ENCODE peak calls at places on chromosomes 1 and 21, in eight cellular contexts. One of them, this sample, is unnamed.
A peak's percentile ranks its signal among the peaks of the same experiment; 100 is the strongest.

GRCh38 chr1:54138994-54139393 is 13.8 kb downstream of the CDCP2 start:
- DNase-seq in adrenal gland: no peak
- DNase-seq in upper lobe of right lung: no peak
- DNase-seq in psoas muscle: no peak
- DNase-seq in Peyer's patch: no peak
- DNase-seq in T-helper 17 cell: no peak
- DNase-seq in cardiac muscle cell: no peak
- DNase-seq in IMR-90: no peak
- DNase-seq in this sample: no peak

GRCh38 chr1:227323956-227324267 is 5.6 kb upstream of the CDC42BPA start:
- DNase-seq in Peyer's patch: no peak
- DNase-seq in psoas muscle: no peak
- DNase-seq in IMR-90: no peak
- DNase-seq in upper lobe of right lung: no peak
- DNase-seq in T-helper 17 cell: no peak
- DNase-seq in adrenal gland: no peak
- DNase-seq in cardiac muscle cell: no peak
- DNase-seq in this sample: no peak

GRCh38 chr1:177170756-177171535 is at the start of gene BRINP2:
- DNase-seq in cardiac muscle cell: peak; percentile 30
- DNase-seq in upper lobe of right lung: peak; percentile 70
- DNase-seq in Peyer's patch: no peak
- DNase-seq in IMR-90: peak; percentile 29
- DNase-seq in T-helper 17 cell: no peak
- DNase-seq in psoas muscle: peak; percentile 38
- DNase-seq in adrenal gland: peak; percentile 77
- DNase-seq in this sample: no peak

GRCh38 chr21:42973991-42974831 is at the start of gene PKNOX1:
- DNase-seq in upper lobe of right lung: peak; percentile 100
- DNase-seq in T-helper 17 cell: peak; percentile 100
- DNase-seq in psoas muscle: peak; percentile 99
- DNase-seq in cardiac muscle cell: peak; percentile 100
- DNase-seq in IMR-90: peak; percentile 98
- DNase-seq in adrenal gland: peak; percentile 99
- DNase-seq in Peyer's patch: peak; percentile 99
- DNase-seq in this sample: peak; percentile 99

GRCh38 chr21:28882345-28882744 is 110.3 kb downstream of the LTN1 start:
- DNase-seq in psoas muscle: no peak
- DNase-seq in IMR-90: no peak
- DNase-seq in upper lobe of right lung: no peak
- DNase-seq in adrenal gland: no peak
- DNase-seq in T-helper 17 cell: no peak
- DNase-seq in cardiac muscle cell: no peak
- DNase-seq in Peyer's patch: no peak
- DNase-seq in this sample: no peak

GRCh38 chr1:209354111-209354839 is 229.2 kb upstream of the CAMK1G start:
- DNase-seq in Peyer's patch: peak; percentile 56
- DNase-seq in adrenal gland: peak; percentile 88
- DNase-seq in IMR-90: peak; percentile 92
- DNase-seq in psoas muscle: peak; percentile 50
- DNase-seq in cardiac muscle cell: peak; percentile 95
- DNase-seq in T-helper 17 cell: no peak
- DNase-seq in upper lobe of right lung: peak; percentile 71
- DNase-seq in this sample: peak; percentile 23

GRCh38 chr1:25714532-25714931 is 85.5 kb upstream of the SELENON start:
- DNase-seq in IMR-90: no peak
- DNase-seq in psoas muscle: no peak
- DNase-seq in T-helper 17 cell: no peak
- DNase-seq in adrenal gland: no peak
- DNase-seq in upper lobe of right lung: no peak
- DNase-seq in cardiac muscle cell: no peak
- DNase-seq in Peyer's patch: no peak
- DNase-seq in this sample: no peak

GRCh38 chr1:151371744-151372410 is 628 bp downstream of the SELENBP1 start:
- DNase-seq in cardiac muscle cell: peak; percentile 84
- DNase-seq in upper lobe of right lung: peak; percentile 83
- DNase-seq in T-helper 17 cell: no peak
- DNase-seq in IMR-90: peak; percentile 35
- DNase-seq in psoas muscle: peak; percentile 57
- DNase-seq in adrenal gland: peak; percentile 44
- DNase-seq in Peyer's patch: peak; percentile 67
- DNase-seq in this sample: no peak

GRCh38 chr1:14136152-14136763 is 436.3 kb downstream of the PRDM2 start:
- DNase-seq in adrenal gland: no peak
- DNase-seq in IMR-90: no peak
- DNase-seq in cardiac muscle cell: no peak
- DNase-seq in T-helper 17 cell: no peak
- DNase-seq in psoas muscle: no peak
- DNase-seq in Peyer's patch: no peak
- DNase-seq in upper lobe of right lung: no peak
- DNase-seq in this sample: no peak
- H3K9me3 ChIP-seq in adrenal gland: no peaks in the 10 kb centered on the region
- H3K9me3 ChIP-seq in IMR-90: peaks cover 13% of the 10 kb centered on the region
- H3K9me3 ChIP-seq in cardiac muscle cell: no peaks in the 10 kb centered on the region
- H3K9me3 ChIP-seq in T-helper 17 cell: no peaks in the 10 kb centered on the region
- H3K9me3 ChIP-seq in psoas muscle: no peaks in the 10 kb centered on the region
- H3K9me3 ChIP-seq in Peyer's patch: no peaks in the 10 kb centered on the region
- H3K9me3 ChIP-seq in upper lobe of right lung: no peaks in the 10 kb centered on the region
- H3K9me3 ChIP-seq in this sample: no peaks in the 10 kb centered on the region

GRCh38 chr1:2778220-2778592 is 23.3 kb downstream of the TTC34 start:
- DNase-seq in Peyer's patch: peak; percentile 27
- DNase-seq in upper lobe of right lung: no peak
- DNase-seq in cardiac muscle cell: no peak
- DNase-seq in adrenal gland: no peak
- DNase-seq in psoas muscle: no peak
- DNase-seq in IMR-90: no peak
- DNase-seq in T-helper 17 cell: no peak
- DNase-seq in this sample: no peak
- H3K9me3 ChIP-seq in Peyer's patch: no peaks in the 10 kb centered on the region
- H3K9me3 ChIP-seq in upper lobe of right lung: peaks cover 4% of the 10 kb centered on the region
- H3K9me3 ChIP-seq in cardiac muscle cell: no peaks in the 10 kb centered on the region
- H3K9me3 ChIP-seq in adrenal gland: no peaks in the 10 kb centered on the region
- H3K9me3 ChIP-seq in psoas muscle: peaks cover 13% of the 10 kb centered on the region
- H3K9me3 ChIP-seq in IMR-90: peaks cover 12% of the 10 kb centered on the region
- H3K9me3 ChIP-seq in T-helper 17 cell: no peaks in the 10 kb centered on the region
- H3K9me3 ChIP-seq in this sample: peaks cover 16% of the 10 kb centered on the region

GRCh38 chr1:248231117-248231516 is at the start of gene OR2M4:
- DNase-seq in cardiac muscle cell: no peak
- DNase-seq in upper lobe of right lung: no peak
- DNase-seq in adrenal gland: no peak
- DNase-seq in psoas muscle: no peak
- DNase-seq in Peyer's patch: no peak
- DNase-seq in T-helper 17 cell: no peak
- DNase-seq in IMR-90: no peak
- DNase-seq in this sample: no peak

GRCh38 chr1:248229360-248229908 is 1.8 kb upstream of the OR2M4 start:
- DNase-seq in cardiac muscle cell: no peak
- DNase-seq in Peyer's patch: no peak
- DNase-seq in adrenal gland: no peak
- DNase-seq in psoas muscle: no peak
- DNase-seq in upper lobe of right lung: no peak
- DNase-seq in T-helper 17 cell: no peak
- DNase-seq in IMR-90: no peak
- DNase-seq in this sample: no peak

DNA sequence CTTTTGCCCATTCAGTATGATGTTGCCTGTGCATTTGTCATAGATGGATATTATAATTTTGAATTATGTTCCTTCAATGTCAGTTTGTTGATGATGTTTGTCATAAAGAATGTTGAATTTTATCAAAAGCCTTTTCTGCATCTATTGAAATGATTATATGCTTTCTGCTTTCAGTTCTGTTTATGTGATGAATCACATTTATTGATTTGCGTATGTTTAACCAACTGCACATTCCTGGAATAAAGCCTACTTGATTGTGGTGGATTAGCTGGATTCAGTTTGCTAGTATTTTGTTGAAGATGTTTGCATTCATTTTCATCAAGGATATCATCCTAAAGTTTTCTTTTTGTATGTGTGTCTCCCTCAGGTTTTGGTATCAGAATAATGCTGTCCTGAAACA is 5.7 kb upstream of the OR2M4 start:
- DNase-seq in upper lobe of right lung: no peak
- DNase-seq in T-helper 17 cell: no peak
- DNase-seq in adrenal gland: no peak
- DNase-seq in cardiac muscle cell: no peak
- DNase-seq in psoas muscle: no peak
- DNase-seq in Peyer's patch: no peak
- DNase-seq in IMR-90: no peak
- DNase-seq in this sample: no peak
- H3K9me3 ChIP-seq in upper lobe of right lung: no peaks in the 10 kb centered on the region
- H3K9me3 ChIP-seq in T-helper 17 cell: no peaks in the 10 kb centered on the region
- H3K9me3 ChIP-seq in adrenal gland: no peaks in the 10 kb centered on the region
- H3K9me3 ChIP-seq in cardiac muscle cell: no peaks in the 10 kb centered on the region
- H3K9me3 ChIP-seq in psoas muscle: no peaks in the 10 kb centered on the region
- H3K9me3 ChIP-seq in Peyer's patch: no peaks in the 10 kb centered on the region
- H3K9me3 ChIP-seq in IMR-90: peaks cover 16% of the 10 kb centered on the region
- H3K9me3 ChIP-seq in this sample: no peaks in the 10 kb centered on the region

GRCh38 chr1:248143311-248143710 is 1.6 kb upstream of the OR2M5 start:
- DNase-seq in T-helper 17 cell: no peak
- DNase-seq in adrenal gland: no peak
- DNase-seq in cardiac muscle cell: no peak
- DNase-seq in upper lobe of right lung: no peak
- DNase-seq in psoas muscle: no peak
- DNase-seq in IMR-90: no peak
- DNase-seq in Peyer's patch: no peak
- DNase-seq in this sample: no peak
- H3K9me3 ChIP-seq in T-helper 17 cell: no peaks in the 10 kb centered on the region
- H3K9me3 ChIP-seq in adrenal gland: no peaks in the 10 kb centered on the region
- H3K9me3 ChIP-seq in cardiac muscle cell: no peaks in the 10 kb centered on the region
- H3K9me3 ChIP-seq in upper lobe of right lung: no peaks in the 10 kb centered on the region
- H3K9me3 ChIP-seq in psoas muscle: peaks cover 9% of the 10 kb centered on the region
- H3K9me3 ChIP-seq in IMR-90: peaks cover 7% of the 10 kb centered on the region
- H3K9me3 ChIP-seq in Peyer's patch: no peaks in the 10 kb centered on the region
- H3K9me3 ChIP-seq in this sample: no peaks in the 10 kb centered on the region

GRCh38 chr1:2451744-2452582 is 24.1 kb upstream of the PLCH2 start:
- DNase-seq in adrenal gland: no peak
- DNase-seq in IMR-90: peak; percentile 94
- DNase-seq in Peyer's patch: no peak
- DNase-seq in psoas muscle: no peak
- DNase-seq in T-helper 17 cell: no peak
- DNase-seq in cardiac muscle cell: peak; percentile 24
- DNase-seq in upper lobe of right lung: no peak
- DNase-seq in this sample: no peak

GRCh38 chr1:2449636-2450454 is 26.2 kb upstream of the PLCH2 start:
- DNase-seq in cardiac muscle cell: no peak
- DNase-seq in Peyer's patch: no peak
- DNase-seq in T-helper 17 cell: no peak
- DNase-seq in adrenal gland: peak; percentile 61
- DNase-seq in psoas muscle: no peak
- DNase-seq in IMR-90: no peak
- DNase-seq in upper lobe of right lung: no peak
- DNase-seq in this sample: no peak

GRCh38 chr1:2454227-2454626 is 21.9 kb upstream of the PLCH2 start:
- DNase-seq in psoas muscle: no peak
- DNase-seq in IMR-90: no peak
- DNase-seq in cardiac muscle cell: no peak
- DNase-seq in upper lobe of right lung: no peak
- DNase-seq in adrenal gland: no peak
- DNase-seq in Peyer's patch: no peak
- DNase-seq in T-helper 17 cell: no peak
- DNase-seq in this sample: no peak

GRCh38 chr1:2455757-2456156 is 20.3 kb upstream of the PLCH2 start:
- DNase-seq in psoas muscle: no peak
- DNase-seq in adrenal gland: no peak
- DNase-seq in Peyer's patch: no peak
- DNase-seq in T-helper 17 cell: no peak
- DNase-seq in IMR-90: peak; percentile 20
- DNase-seq in upper lobe of right lung: no peak
- DNase-seq in cardiac muscle cell: no peak
- DNase-seq in this sample: no peak

DNA sequence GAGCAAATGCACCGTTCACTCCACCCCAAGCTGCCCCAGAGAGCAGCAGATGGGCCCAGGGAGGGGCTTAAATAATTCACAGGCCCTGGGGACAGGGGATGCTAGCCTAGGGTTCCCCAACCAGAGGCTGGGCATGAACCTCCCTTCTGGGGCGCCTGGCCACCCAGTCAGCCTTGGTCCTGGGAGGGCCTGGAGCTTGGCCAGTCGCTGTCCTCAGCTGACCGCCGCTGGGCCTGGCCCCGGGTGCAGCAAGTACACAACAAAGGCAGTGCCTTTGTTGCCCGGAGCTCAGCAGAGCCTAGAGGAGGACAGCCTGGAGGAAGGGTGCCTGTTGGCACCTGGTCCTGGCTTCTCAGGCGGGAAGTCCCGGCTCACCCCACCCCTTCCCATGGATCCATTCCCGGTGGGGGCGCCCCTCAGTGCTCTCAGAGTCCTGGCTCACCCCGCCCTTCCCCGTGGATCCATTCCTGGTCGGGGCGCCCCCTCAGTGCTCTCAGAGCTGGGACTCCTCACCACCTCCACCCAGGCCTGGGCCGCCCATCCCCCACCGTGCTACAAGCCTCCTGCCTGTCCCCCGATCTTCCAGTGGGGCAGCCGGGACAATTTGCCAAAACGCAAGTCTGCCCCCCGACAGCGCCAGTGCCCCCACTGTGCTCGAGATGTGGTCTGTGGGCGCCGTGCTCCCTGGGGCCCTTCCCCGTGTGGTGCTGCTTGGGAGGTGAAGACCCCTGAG is 23.3 kb upstream of the PLCH2 start:
- DNase-seq in upper lobe of right lung: no peak
- DNase-seq in IMR-90: peak; percentile 12
- DNase-seq in psoas muscle: no peak
- DNase-seq in Peyer's patch: no peak
- DNase-seq in T-helper 17 cell: no peak
- DNase-seq in adrenal gland: no peak
- DNase-seq in cardiac muscle cell: no peak
- DNase-seq in this sample: no peak
- H3K9me3 ChIP-seq in upper lobe of right lung: no peaks in the 10 kb centered on the region
- H3K9me3 ChIP-seq in IMR-90: no peaks in the 10 kb centered on the region
- H3K9me3 ChIP-seq in psoas muscle: no peaks in the 10 kb centered on the region
- H3K9me3 ChIP-seq in Peyer's patch: no peaks in the 10 kb centered on the region
- H3K9me3 ChIP-seq in T-helper 17 cell: no peaks in the 10 kb centered on the region
- H3K9me3 ChIP-seq in adrenal gland: no peaks in the 10 kb centered on the region
- H3K9me3 ChIP-seq in cardiac muscle cell: no peaks in the 10 kb centered on the region
- H3K9me3 ChIP-seq in this sample: no peaks in the 10 kb centered on the region

GRCh38 chr1:3015744-3016143 is 5.5 kb upstream of the ACTRT2 start:
- DNase-seq in upper lobe of right lung: no peak
- DNase-seq in IMR-90: no peak
- DNase-seq in psoas muscle: no peak
- DNase-seq in Peyer's patch: no peak
- DNase-seq in adrenal gland: no peak
- DNase-seq in T-helper 17 cell: no peak
- DNase-seq in cardiac muscle cell: no peak
- DNase-seq in this sample: no peak

GRCh38 chr1:3018051-3018471 is 3.2 kb upstream of the ACTRT2 start:
- DNase-seq in Peyer's patch: peak; percentile 18
- DNase-seq in psoas muscle: no peak
- DNase-seq in upper lobe of right lung: no peak
- DNase-seq in adrenal gland: no peak
- DNase-seq in cardiac muscle cell: no peak
- DNase-seq in T-helper 17 cell: no peak
- DNase-seq in IMR-90: no peak
- DNase-seq in this sample: no peak

GRCh38 chr1:3017440-3018050 is 3.7 kb upstream of the ACTRT2 start:
- DNase-seq in upper lobe of right lung: no peak
- DNase-seq in IMR-90: no peak
- DNase-seq in psoas muscle: no peak
- DNase-seq in T-helper 17 cell: no peak
- DNase-seq in cardiac muscle cell: no peak
- DNase-seq in Peyer's patch: no peak
- DNase-seq in adrenal gland: no peak
- DNase-seq in this sample: no peak

GRCh38 chr1:3015269-3015635 is 6.0 kb upstream of the ACTRT2 start:
- DNase-seq in adrenal gland: no peak
- DNase-seq in upper lobe of right lung: no peak
- DNase-seq in psoas muscle: no peak
- DNase-seq in cardiac muscle cell: no peak
- DNase-seq in Peyer's patch: no peak
- DNase-seq in IMR-90: no peak
- DNase-seq in T-helper 17 cell: no peak
- DNase-seq in this sample: no peak

GRCh38 chr1:3016641-3017439 is 4.4 kb upstream of the ACTRT2 start:
- DNase-seq in adrenal gland: no peak
- DNase-seq in IMR-90: no peak
- DNase-seq in T-helper 17 cell: no peak
- DNase-seq in cardiac muscle cell: no peak
- DNase-seq in psoas muscle: no peak
- DNase-seq in upper lobe of right lung: peak; percentile 39
- DNase-seq in Peyer's patch: peak; percentile 40
- DNase-seq in this sample: no peak
- H3K9me3 ChIP-seq in adrenal gland: no peaks in the 10 kb centered on the region
- H3K9me3 ChIP-seq in IMR-90: peaks cover 61% of the 10 kb centered on the region
- H3K9me3 ChIP-seq in T-helper 17 cell: no peaks in the 10 kb centered on the region
- H3K9me3 ChIP-seq in cardiac muscle cell: no peaks in the 10 kb centered on the region
- H3K9me3 ChIP-seq in psoas muscle: no peaks in the 10 kb centered on the region
- H3K9me3 ChIP-seq in upper lobe of right lung: no peaks in the 10 kb centered on the region
- H3K9me3 ChIP-seq in Peyer's patch: no peaks in the 10 kb centered on the region
- H3K9me3 ChIP-seq in this sample: no peaks in the 10 kb centered on the region

This sample was measured in CD4-positive, alpha-beta memory T cell.